ENCODE peak calls at places on chromosomes 16 and 17, in five cellular contexts. V is body of pancreas, K is ovary, C is heart left ventricle, H is uterus. M is an unnamed sample.

GRCh38 chr17:63819131-63819530 is 8.1 kb upstream of the PSMC5 start:
- DNase-seq in V (no peak), K (no peak), C (no peak), H (no peak), M (no peak)

GRCh38 chr17:72357764-72358365 is 237.0 kb downstream of the SOX9 start:
- DNase-seq in V (no peak), K (no peak), C (no peak), H (no peak), M (no peak)

GRCh38 chr17:51435641-51436091 is 175.3 kb downstream of the UTP18 start:
- DNase-seq in V (peak; percentile 77), K (peak; percentile 21), C (no peak), H (no peak), M (no peak)

GRCh38 chr17:17538417-17539391 is 42.5 kb upstream of the RASD1 start:
- DNase-seq in V (peak; percentile 77), K (no peak), C (peak; percentile 3), H (no peak), M (no peak)

GRCh38 chr17:79991140-79991923 is 44.3 kb downstream of the TBC1D16 start:
- DNase-seq in V (peak; percentile 88), K (peak; percentile 89), C (peak; percentile 91), H (peak; percentile 78), M (peak; percentile 56)

GRCh38 chr17:27384261-27384701 is 72.0 kb upstream of the KSR1 start:
- DNase-seq in V (peak; percentile 69), K (no peak), C (peak; percentile 82), H (peak; percentile 60), M (peak; percentile 76)

GRCh38 chr17:44830359-44831269 is 527 bp upstream of the GJC1 start:
- DNase-seq in V (no peak), K (no peak), C (peak; percentile 33), H (peak; percentile 59), M (no peak)

GRCh38 chr17:28252436-28252835 is 66.6 kb upstream of the TMEM97 start:
- DNase-seq in V (no peak), K (no peak), C (no peak), H (no peak), M (no peak)

GRCh38 chr17:7632492-7632894 is 2.6 kb downstream of the SHBG start:
- DNase-seq in V (peak; percentile 36), K (no peak), C (no peak), H (no peak), M (peak; percentile 35)

GRCh38 chr17:32285770-32286517 is 20.3 kb downstream of the RHBDL3 start:
- DNase-seq in V (no peak), K (no peak), C (no peak), H (no peak), M (no peak)

GRCh38 chr17:15377200-15377599 is 35.8 kb upstream of the TEKT3 start:
- DNase-seq in V (no peak), K (no peak), C (no peak), H (peak; percentile 34), M (no peak)

GRCh38 chr16:59195242-59195641 is 461.1 kb upstream of the GOT2 start:
- DNase-seq in V (no peak), K (no peak), C (no peak), H (no peak), M (no peak)

GRCh38 chr17:77312786-77313599 is 172.2 kb downstream of the SEC14L1 start:
- DNase-seq in V (no peak), K (peak; percentile 85), C (peak; percentile 79), H (peak; percentile 65), M (no peak)

GRCh38 chr17:76076100-76076764 is 1.7 kb downstream of the GALR2 start:
- DNase-seq in V (no peak), K (no peak), C (no peak), H (no peak), M (no peak)

GRCh38 chr17:7019839-7020519 is 2.9 kb upstream of the BCL6B start:
- DNase-seq in V (peak; percentile 72), K (peak; percentile 81), C (peak; percentile 71), H (peak; percentile 76), M (no peak)

GRCh38 chr17:76697702-76698465 is 12.9 kb downstream of the MXRA7 start:
- DNase-seq in V (no peak), K (no peak), C (peak; percentile 72), H (no peak), M (no peak)

GRCh38 chr17:19366637-19366972 is 4.1 kb upstream of the B9D1 start:
- DNase-seq in V (no peak), K (no peak), C (no peak), H (no peak), M (no peak)

GRCh38 chr16:87754535-87754934 is 11.3 kb downstream of the KLHDC4 start:
- DNase-seq in V (no peak), K (no peak), C (no peak), H (no peak), M (no peak)

GRCh38 chr17:72614476-72614870 is 478.0 kb downstream of the SLC39A11 start:
- DNase-seq in V (no peak), K (no peak), C (no peak), H (no peak), M (no peak)

GRCh38 chr17:63433746-63434591 is 12.1 kb downstream of the CYB561 start:
- DNase-seq in V (peak; percentile 67), K (peak; percentile 64), C (peak; percentile 93), H (peak; percentile 88), M (peak; percentile 82)

GRCh38 chr16:70778901-70779309 is 22.1 kb downstream of the VAC14 start:
- DNase-seq in V (peak; percentile 21), K (peak; percentile 92), C (peak; percentile 47), H (peak; percentile 83), M (peak; percentile 74)

GRCh38 chr16:4535627-4536108 is 2.9 kb downstream of the CDIP1 start:
- DNase-seq in V (no peak), K (no peak), C (no peak), H (no peak), M (no peak)

GRCh38 chr17:62780273-62780672 is 27.8 kb downstream of the MARCHF10 start:
- DNase-seq in V (peak; percentile 63), K (no peak), C (peak; percentile 45), H (no peak), M (peak; percentile 18)

DNA sequence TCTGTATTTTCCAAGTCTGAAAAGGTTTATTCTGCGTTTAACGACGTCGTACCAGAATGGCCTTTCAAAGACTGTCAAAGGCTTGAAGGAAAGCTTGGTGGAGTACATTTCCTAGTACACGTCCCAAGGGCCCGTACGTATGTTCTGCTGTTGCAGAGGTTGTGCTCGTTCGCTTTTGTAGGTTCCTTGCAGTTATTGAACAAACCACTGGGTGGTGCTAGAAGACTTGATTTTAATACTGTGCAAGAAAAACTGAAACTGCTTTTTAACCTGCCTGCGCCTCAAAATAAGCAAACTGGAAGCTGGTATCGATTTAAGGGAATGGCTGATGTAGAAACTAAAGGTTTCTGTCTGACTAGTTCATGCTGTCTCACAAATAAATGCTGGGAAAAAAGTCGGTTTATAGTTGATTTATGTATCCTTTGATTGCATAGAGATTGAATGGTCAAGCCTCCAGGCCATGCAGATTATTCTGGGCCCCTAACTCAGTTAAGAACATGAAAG is 54.6 kb downstream of the USP10 start:
- DNase-seq in V (peak; percentile 69), K (no peak), C (peak; percentile 46), H (peak; percentile 86), M (peak; percentile 42)
- H3K27ac ChIP-seq in V (peak overlapping the region; percentile 53), K (no peak overlapping the region), C (no peak overlapping the region), H (no peak overlapping the region), M (no peak overlapping the region)

GRCh38 chr16:10151718-10152117 is 30.5 kb downstream of the GRIN2A start:
- DNase-seq in V (no peak), K (no peak), C (no peak), H (no peak), M (no peak)
- TF ChIP-seq POLR2A in V (no peak), K (no peak), C (no peak), H (no peak), M (no peak)

GRCh38 chr16:30656974-30657865 is 1.0 kb upstream of the FBRS start:
- DNase-seq in V (no peak), K (peak; percentile 54), C (no peak), H (no peak), M (no peak)

GRCh38 chr16:30659507-30660423 is 1.5 kb downstream of the FBRS start:
- DNase-seq in V (peak; percentile 35), K (peak; percentile 66), C (peak; percentile 54), H (no peak), M (no peak)

GRCh38 chr16:30660424-30661251 is 2.4 kb downstream of the FBRS start:
- DNase-seq in V (no peak), K (peak; percentile 28), C (no peak), H (no peak), M (no peak)

GRCh38 chr16:30657866-30658730 is at the start of gene FBRS:
- DNase-seq in V (peak; percentile 100), K (peak; percentile 100), C (peak; percentile 100), H (peak; percentile 100), M (peak; percentile 100)

DNA sequence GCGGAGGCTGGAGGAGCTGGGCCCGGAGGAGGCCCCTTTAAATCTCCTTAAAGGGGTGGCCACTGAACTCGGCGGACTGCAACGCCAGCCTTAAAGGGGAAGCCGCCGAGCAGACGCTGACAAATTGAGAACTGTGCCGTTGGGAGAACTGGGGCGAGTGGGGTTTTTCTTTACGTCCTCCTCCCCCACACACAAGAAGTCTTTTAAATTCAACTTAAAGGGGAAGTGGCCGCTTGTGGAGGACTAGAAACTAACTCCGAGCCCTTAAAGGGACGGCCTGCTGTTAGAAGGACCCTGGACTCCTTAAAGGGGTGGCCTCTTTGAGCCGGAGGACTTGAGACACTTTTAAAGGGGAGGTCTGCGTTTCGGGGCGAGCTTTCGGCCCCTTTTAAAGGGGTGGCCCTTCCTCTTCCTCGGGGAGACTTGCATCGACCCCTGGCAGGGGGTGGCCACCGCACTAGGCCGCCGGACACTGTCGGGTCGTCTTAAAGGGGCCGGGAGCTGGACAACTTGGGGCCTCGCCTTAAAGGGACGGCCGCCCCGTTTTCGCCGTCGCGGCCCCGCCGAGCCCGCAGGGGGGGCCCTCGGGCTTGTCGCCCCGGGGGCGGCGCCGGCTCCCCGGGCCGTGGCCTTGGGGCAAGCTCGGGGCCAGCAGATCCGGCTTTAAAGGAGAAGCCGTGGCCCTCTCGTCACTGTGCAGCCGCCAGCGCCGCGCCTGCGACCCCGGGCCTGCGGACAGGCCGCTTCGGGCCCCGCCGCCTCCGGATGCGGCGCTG is 688 bp downstream of the FBRS start:
- DNase-seq in V (peak; percentile 75), K (peak; percentile 86), C (peak; percentile 89), H (peak; percentile 91), M (peak; percentile 94)
- H3K4me1 ChIP-seq in V (peaks cover 49% of the 10 kb centered on the region), K (peaks cover 11% of the 10 kb centered on the region), C (peaks cover 51% of the 10 kb centered on the region), H (peaks cover 18% of the 10 kb centered on the region), M (peaks cover 32% of the 10 kb centered on the region)

GRCh38 chr17:14269473-14269872 is 31.4 kb upstream of the HS3ST3B1 start:
- DNase-seq in V (no peak), K (no peak), C (no peak), H (no peak), M (no peak)
- H3K27ac ChIP-seq in V (no peak overlapping the region), K (no peak overlapping the region), C (no peak overlapping the region), H (no peak overlapping the region), M (no peak overlapping the region)

M was measured in gastrocnemius medialis.